ENCODE peak calls at places on chromosomes 12 and 14, in nine cellular contexts. One of them, this sample, is unnamed.

GRCh38 chr14:71267691-71268090 is 360.4 kb downstream of the PCNX1 start:
- DNase-seq in H1: no peak
- DNase-seq in GM12878: no peak
- DNase-seq in SK-N-SH: no peak
- DNase-seq in endothelial cell of umbilical vein: peak; percentile 5
- DNase-seq in K562: no peak
- DNase-seq in HepG2: no peak
- DNase-seq in HCT116: no peak
- DNase-seq in A549: no peak
- DNase-seq in this sample: no peak

GRCh38 chr12:111393700-111394275 is 11.9 kb upstream of the SH2B3 start:
- DNase-seq in endothelial cell of umbilical vein: no peak
- DNase-seq in GM12878: no peak
- DNase-seq in A549: no peak
- DNase-seq in H1: no peak
- DNase-seq in HepG2: no peak
- DNase-seq in HCT116: no peak
- DNase-seq in SK-N-SH: peak; percentile 48
- DNase-seq in K562: no peak
- DNase-seq in this sample: peak; percentile 67

GRCh38 chr12:16266085-16266484 is 11.4 kb downstream of the SLC15A5 start:
- DNase-seq in SK-N-SH: no peak
- DNase-seq in HCT116: no peak
- DNase-seq in A549: no peak
- DNase-seq in endothelial cell of umbilical vein: no peak
- DNase-seq in GM12878: no peak
- DNase-seq in HepG2: no peak
- DNase-seq in H1: no peak
- DNase-seq in K562: no peak
- DNase-seq in this sample: no peak

GRCh38 chr12:88325076-88325827 is 183.1 kb downstream of the TMTC3 start:
- DNase-seq in K562: no peak
- DNase-seq in SK-N-SH: no peak
- DNase-seq in HepG2: no peak
- DNase-seq in HCT116: no peak
- DNase-seq in endothelial cell of umbilical vein: peak; percentile 88
- DNase-seq in GM12878: no peak
- DNase-seq in A549: peak; percentile 16
- DNase-seq in H1: no peak
- DNase-seq in this sample: no peak

GRCh38 chr12:56142184-56142784 is 10.1 kb upstream of the MYL6B start:
- DNase-seq in SK-N-SH: no peak
- DNase-seq in HepG2: no peak
- DNase-seq in endothelial cell of umbilical vein: no peak
- DNase-seq in HCT116: no peak
- DNase-seq in H1: no peak
- DNase-seq in K562: no peak
- DNase-seq in A549: no peak
- DNase-seq in GM12878: no peak
- DNase-seq in this sample: no peak

GRCh38 chr12:51907864-51908425 is 641 bp downstream of the ACVRL1 start:
- DNase-seq in endothelial cell of umbilical vein: peak; percentile 55
- DNase-seq in SK-N-SH: no peak
- DNase-seq in H1: no peak
- DNase-seq in HCT116: no peak
- DNase-seq in A549: no peak
- DNase-seq in HepG2: no peak
- DNase-seq in GM12878: no peak
- DNase-seq in K562: no peak
- DNase-seq in this sample: no peak

GRCh38 chr12:67630373-67631088 is 18.0 kb upstream of the DYRK2 start:
- DNase-seq in HCT116: no peak
- DNase-seq in H1: peak; percentile 17
- DNase-seq in SK-N-SH: peak; percentile 15
- DNase-seq in HepG2: peak; percentile 10
- DNase-seq in GM12878: peak; percentile 53
- DNase-seq in A549: no peak
- DNase-seq in endothelial cell of umbilical vein: peak; percentile 65
- DNase-seq in K562: no peak
- DNase-seq in this sample: peak; percentile 94

GRCh38 chr12:54273981-54274380 is 5.9 kb downstream of the CBX5 start:
- DNase-seq in HepG2: no peak
- DNase-seq in A549: no peak
- DNase-seq in HCT116: no peak
- DNase-seq in K562: no peak
- DNase-seq in SK-N-SH: no peak
- DNase-seq in endothelial cell of umbilical vein: no peak
- DNase-seq in GM12878: no peak
- DNase-seq in H1: no peak
- DNase-seq in this sample: no peak

GRCh38 chr12:49950310-49951251 is at the start of gene AQP2:
- DNase-seq in HCT116: no peak
- DNase-seq in endothelial cell of umbilical vein: no peak
- DNase-seq in GM12878: no peak
- DNase-seq in K562: no peak
- DNase-seq in A549: no peak
- DNase-seq in H1: no peak
- DNase-seq in SK-N-SH: peak; percentile 64
- DNase-seq in HepG2: no peak
- DNase-seq in this sample: no peak

GRCh38 chr14:58979325-58979724 is 209.1 kb upstream of the DAAM1 start:
- DNase-seq in H1: no peak
- DNase-seq in K562: no peak
- DNase-seq in endothelial cell of umbilical vein: no peak
- DNase-seq in SK-N-SH: no peak
- DNase-seq in GM12878: no peak
- DNase-seq in A549: no peak
- DNase-seq in HCT116: no peak
- DNase-seq in HepG2: no peak
- DNase-seq in this sample: no peak

GRCh38 chr12:54333420-54334034 is 8.6 kb downstream of the COPZ1 start:
- DNase-seq in K562: no peak
- DNase-seq in GM12878: no peak
- DNase-seq in HepG2: no peak
- DNase-seq in A549: no peak
- DNase-seq in endothelial cell of umbilical vein: no peak
- DNase-seq in SK-N-SH: no peak
- DNase-seq in H1: no peak
- DNase-seq in HCT116: no peak
- DNase-seq in this sample: no peak

GRCh38 chr12:131443019-131444000 is 267.6 kb upstream of the SFSWAP start:
- DNase-seq in A549: no peak
- DNase-seq in HepG2: no peak
- DNase-seq in SK-N-SH: no peak
- DNase-seq in endothelial cell of umbilical vein: no peak
- DNase-seq in HCT116: no peak
- DNase-seq in GM12878: no peak
- DNase-seq in H1: no peak
- DNase-seq in K562: no peak
- DNase-seq in this sample: no peak

GRCh38 chr12:132610896-132611602 is 667 bp upstream of the LRCOL1 start:
- DNase-seq in endothelial cell of umbilical vein: no peak
- DNase-seq in HCT116: no peak
- DNase-seq in HepG2: no peak
- DNase-seq in K562: no peak
- DNase-seq in A549: no peak
- DNase-seq in SK-N-SH: no peak
- DNase-seq in H1: no peak
- DNase-seq in GM12878: no peak
- DNase-seq in this sample: no peak

GRCh38 chr12:96883571-96883970 is 23.5 kb upstream of the NEDD1 start:
- DNase-seq in SK-N-SH: no peak
- DNase-seq in HepG2: no peak
- DNase-seq in H1: no peak
- DNase-seq in GM12878: no peak
- DNase-seq in K562: no peak
- DNase-seq in A549: no peak
- DNase-seq in endothelial cell of umbilical vein: no peak
- DNase-seq in HCT116: no peak
- DNase-seq in this sample: no peak

GRCh38 chr14:61051046-61051445 is 70.0 kb downstream of the SLC38A6 start:
- DNase-seq in HCT116: no peak
- DNase-seq in SK-N-SH: no peak
- DNase-seq in endothelial cell of umbilical vein: no peak
- DNase-seq in K562: no peak
- DNase-seq in GM12878: no peak
- DNase-seq in HepG2: no peak
- DNase-seq in A549: no peak
- DNase-seq in H1: no peak
- DNase-seq in this sample: no peak

GRCh38 chr12:114405449-114406271 is at the start of gene TBX5:
- DNase-seq in H1: no peak
- DNase-seq in GM12878: no peak
- DNase-seq in A549: no peak
- DNase-seq in HCT116: no peak
- DNase-seq in SK-N-SH: no peak
- DNase-seq in HepG2: no peak
- DNase-seq in K562: no peak
- DNase-seq in endothelial cell of umbilical vein: no peak
- DNase-seq in this sample: no peak

GRCh38 chr12:114404451-114405198 is 1.3 kb downstream of the TBX5 start:
- DNase-seq in GM12878: no peak
- DNase-seq in HepG2: no peak
- DNase-seq in K562: no peak
- DNase-seq in endothelial cell of umbilical vein: no peak
- DNase-seq in SK-N-SH: no peak
- DNase-seq in A549: no peak
- DNase-seq in H1: no peak
- DNase-seq in HCT116: no peak
- DNase-seq in this sample: no peak

GRCh38 chr12:114405199-114405448 is 820 bp downstream of the TBX5 start:
- DNase-seq in GM12878: no peak
- DNase-seq in HCT116: no peak
- DNase-seq in SK-N-SH: no peak
- DNase-seq in H1: no peak
- DNase-seq in HepG2: no peak
- DNase-seq in endothelial cell of umbilical vein: no peak
- DNase-seq in A549: no peak
- DNase-seq in K562: no peak
- DNase-seq in this sample: no peak

GRCh38 chr12:114403044-114403689 is 2.8 kb downstream of the TBX5 start:
- DNase-seq in GM12878: no peak
- DNase-seq in SK-N-SH: peak; percentile 49
- DNase-seq in K562: no peak
- DNase-seq in HepG2: no peak
- DNase-seq in HCT116: no peak
- DNase-seq in endothelial cell of umbilical vein: no peak
- DNase-seq in A549: no peak
- DNase-seq in H1: peak; percentile 54
- DNase-seq in this sample: no peak

GRCh38 chr12:114403690-114404450 is 2.1 kb downstream of the TBX5 start:
- DNase-seq in GM12878: no peak
- DNase-seq in endothelial cell of umbilical vein: no peak
- DNase-seq in HepG2: no peak
- DNase-seq in H1: no peak
- DNase-seq in K562: no peak
- DNase-seq in A549: no peak
- DNase-seq in SK-N-SH: no peak
- DNase-seq in HCT116: no peak
- DNase-seq in this sample: no peak
- H3K4me3 ChIP-seq in GM12878: no peak overlapping the region
- H3K4me3 ChIP-seq in endothelial cell of umbilical vein: no peak overlapping the region
- H3K4me3 ChIP-seq in HepG2: no peak overlapping the region
- H3K4me3 ChIP-seq in H1: no peak overlapping the region
- H3K4me3 ChIP-seq in K562: no peak overlapping the region
- H3K4me3 ChIP-seq in A549: no peak overlapping the region
- H3K4me3 ChIP-seq in SK-N-SH: no peak overlapping the region
- H3K4me3 ChIP-seq in HCT116: no peak overlapping the region
- H3K4me3 ChIP-seq in this sample: no peak overlapping the region

GRCh38 chr14:80202888-80203562 is 8.3 kb downstream of the DIO2 start:
- DNase-seq in HepG2: peak; percentile 6
- DNase-seq in K562: peak; percentile 7
- DNase-seq in GM12878: no peak
- DNase-seq in HCT116: no peak
- DNase-seq in endothelial cell of umbilical vein: no peak
- DNase-seq in H1: peak; percentile 51
- DNase-seq in A549: no peak
- DNase-seq in SK-N-SH: peak; percentile 20
- DNase-seq in this sample: peak; percentile 55
- TF ChIP-seq MAX in HepG2: no peak
- TF ChIP-seq MAX in K562: no peak
- TF ChIP-seq MAX in GM12878: no peak
- TF ChIP-seq MAX in HCT116: no peak
- TF ChIP-seq MAX in endothelial cell of umbilical vein: no peak
- TF ChIP-seq MAX in H1: peak; percentile 81
- TF ChIP-seq MAX in A549: no peak
- TF ChIP-seq MAX in SK-N-SH: no peak
- TF ChIP-seq MAX in this sample: peak; percentile 55

GRCh38 chr12:98572010-98572409 is 21.5 kb upstream of the SLC25A3 start:
- DNase-seq in H1: no peak
- DNase-seq in endothelial cell of umbilical vein: no peak
- DNase-seq in SK-N-SH: no peak
- DNase-seq in HepG2: peak; percentile 35
- DNase-seq in GM12878: no peak
- DNase-seq in A549: peak; percentile 32
- DNase-seq in K562: no peak
- DNase-seq in HCT116: no peak
- DNase-seq in this sample: peak; percentile 41
- H3K4me3 ChIP-seq in H1: no peak overlapping the region
- H3K4me3 ChIP-seq in endothelial cell of umbilical vein: no peak overlapping the region
- H3K4me3 ChIP-seq in SK-N-SH: peak overlapping the region; percentile 35
- H3K4me3 ChIP-seq in HepG2: no peak overlapping the region
- H3K4me3 ChIP-seq in GM12878: no peak overlapping the region
- H3K4me3 ChIP-seq in A549: no peak overlapping the region
- H3K4me3 ChIP-seq in K562: no peak overlapping the region
- H3K4me3 ChIP-seq in HCT116: no peak overlapping the region
- H3K4me3 ChIP-seq in this sample: no peak overlapping the region

GRCh38 chr12:14911131-14911530 is 25.5 kb upstream of the MGP start:
- DNase-seq in HCT116: no peak
- DNase-seq in GM12878: no peak
- DNase-seq in HepG2: no peak
- DNase-seq in SK-N-SH: no peak
- DNase-seq in endothelial cell of umbilical vein: no peak
- DNase-seq in K562: no peak
- DNase-seq in H1: no peak
- DNase-seq in A549: no peak
- DNase-seq in this sample: no peak

GRCh38 chr12:14910090-14910915 is 24.6 kb upstream of the MGP start:
- DNase-seq in HCT116: peak; percentile 55
- DNase-seq in GM12878: no peak
- DNase-seq in HepG2: no peak
- DNase-seq in H1: no peak
- DNase-seq in A549: no peak
- DNase-seq in endothelial cell of umbilical vein: peak; percentile 87
- DNase-seq in SK-N-SH: no peak
- DNase-seq in K562: no peak
- DNase-seq in this sample: peak; percentile 44

GRCh38 chr12:14907953-14908352 is 22.3 kb upstream of the MGP start:
- DNase-seq in endothelial cell of umbilical vein: no peak
- DNase-seq in GM12878: no peak
- DNase-seq in K562: no peak
- DNase-seq in HCT116: no peak
- DNase-seq in SK-N-SH: no peak
- DNase-seq in H1: no peak
- DNase-seq in HepG2: no peak
- DNase-seq in A549: no peak
- DNase-seq in this sample: peak; percentile 13

GRCh38 chr12:14915736-14916135 is 22.6 kb downstream of the ERP27 start:
- DNase-seq in SK-N-SH: no peak
- DNase-seq in A549: no peak
- DNase-seq in HCT116: no peak
- DNase-seq in HepG2: no peak
- DNase-seq in K562: no peak
- DNase-seq in endothelial cell of umbilical vein: no peak
- DNase-seq in GM12878: no peak
- DNase-seq in H1: no peak
- DNase-seq in this sample: no peak

GRCh38 chr12:14913381-14913781 is 25.0 kb downstream of the ERP27 start:
- DNase-seq in K562: no peak
- DNase-seq in H1: no peak
- DNase-seq in endothelial cell of umbilical vein: no peak
- DNase-seq in HepG2: no peak
- DNase-seq in A549: no peak
- DNase-seq in HCT116: peak; percentile 42
- DNase-seq in SK-N-SH: no peak
- DNase-seq in GM12878: no peak
- DNase-seq in this sample: no peak
- TF ChIP-seq MAX in K562: no peak
- TF ChIP-seq MAX in H1: no peak
- TF ChIP-seq MAX in endothelial cell of umbilical vein: no peak
- TF ChIP-seq MAX in HepG2: no peak
- TF ChIP-seq MAX in A549: no peak
- TF ChIP-seq MAX in HCT116: peak; percentile 22
- TF ChIP-seq MAX in SK-N-SH: no peak
- TF ChIP-seq MAX in GM12878: no peak
- TF ChIP-seq MAX in this sample: no peak

This sample was measured in NB4.